ENCODE peak calls at places on chromosomes 11 and 22, in five cellular contexts. W is SK-N-SH, Q is K562, J is HCT116, T is H1. I is an unnamed sample.

GRCh38 chr22:32103648-32104326 is 55.3 kb downstream of the C22orf42 start:
- DNase-seq in J (peak), Q (no peak), W (peak), T (no peak), I (peak)

GRCh38 chr11:108218455-108218854 is 4.0 kb downstream of the NPAT start:
- DNase-seq in J (no peak), T (no peak), W (no peak), Q (peak), I (no peak)

GRCh38 chr22:28898233-28898629 is 14.9 kb downstream of the ZNRF3 start:
- DNase-seq in J (no peak), W (no peak), Q (no peak), T (no peak), I (no peak)

GRCh38 chr11:114064216-114064615 is 4.7 kb downstream of the ZBTB16 start:
- DNase-seq in J (no peak), Q (no peak), W (no peak), T (no peak), I (no peak)

GRCh38 chr11:122293298-122294023 is 177.4 kb upstream of the BLID start:
- DNase-seq in T (no peak), W (no peak), Q (no peak), J (no peak), I (no peak)

GRCh38 chr22:31537019-31537535 is 40.7 kb downstream of the SFI1 start:
- DNase-seq in T (no peak), J (no peak), Q (peak), W (no peak), I (no peak)

GRCh38 chr11:14609902-14610301 is 33.7 kb upstream of the PDE3B start:
- DNase-seq in T (no peak), Q (no peak), W (no peak), J (no peak), I (no peak)

GRCh38 chr22:29031236-29031982 is 30.2 kb downstream of the C22orf31 start:
- DNase-seq in T (peak), W (peak), J (peak), Q (peak), I (no peak)

GRCh38 chr11:73147771-73148681 is 5.9 kb upstream of the FCHSD2 start:
- DNase-seq in Q (no peak), T (no peak), W (peak), J (no peak), I (no peak)

GRCh38 chr22:22111267-22111751 is 128.7 kb upstream of the TOP3B start:
- DNase-seq in Q (peak), W (no peak), J (no peak), T (no peak), I (no peak)

GRCh38 chr11:126968915-126969314 is 31.7 kb downstream of the KIRREL3 start:
- DNase-seq in T (peak), J (no peak), Q (peak), W (no peak), I (no peak)

GRCh38 chr11:115226556-115226955 is 277.7 kb downstream of the CADM1 start:
- DNase-seq in J (no peak), Q (no peak), W (no peak), T (peak), I (peak)

GRCh38 chr11:78156081-78156844 is 16.8 kb upstream of the ALG8 start:
- DNase-seq in Q (no peak), J (no peak), T (no peak), W (no peak), I (peak)

GRCh38 chr22:33884829-33885228 is 35.4 kb downstream of the LARGE1 start:
- DNase-seq in T (no peak), W (no peak), J (no peak), Q (no peak), I (no peak)

GRCh38 chr22:25201557-25202273 is 2.1 kb downstream of the CRYBB3 start:
- DNase-seq in J (no peak), Q (no peak), T (no peak), W (no peak), I (no peak)

GRCh38 chr11:76385903-76386302 is 4.8 kb downstream of the GVQW3 start:
- DNase-seq in J (no peak), W (no peak), Q (no peak), T (no peak), I (no peak)

GRCh38 chr22:46764779-46765485 is 2.5 kb downstream of the TBC1D22A start:
- DNase-seq in W (no peak), Q (no peak), J (no peak), T (no peak), I (no peak)

GRCh38 chr11:120601566-120601965 is 90.0 kb downstream of the GRIK4 start:
- DNase-seq in T (no peak), J (no peak), Q (no peak), W (no peak), I (no peak)

GRCh38 chr11:61392991-61393595 is 706 bp downstream of the TMEM216 start:
- DNase-seq in T (no peak), Q (peak), W (peak), J (no peak), I (peak)

GRCh38 chr11:12215192-12215591 is 104.8 kb downstream of the MICAL2 start:
- DNase-seq in T (no peak), J (no peak), W (no peak), Q (no peak), I (no peak)

GRCh38 chr22:41544671-41545476 is 604 bp upstream of the POLR3H start:
- DNase-seq in W (no peak), T (no peak), Q (no peak), J (no peak), I (no peak)

GRCh38 chr11:32497951-32498350 is 62.6 kb upstream of the WT1 start:
- DNase-seq in Q (no peak), J (no peak), T (no peak), W (no peak), I (peak)

GRCh38 chr11:69892237-69892985 is 73.2 kb upstream of the FGF3 start:
- DNase-seq in T (peak), Q (peak), J (no peak), W (peak), I (no peak)

GRCh38 chr11:47991266-47991830 is 11.0 kb downstream of the PTPRJ start:
- DNase-seq in W (no peak), Q (no peak), T (no peak), J (no peak), I (no peak)

GRCh38 chr11:111672949-111673348 is 70.7 kb downstream of the SIK2 start:
- DNase-seq in Q (no peak), W (no peak), T (no peak), J (no peak), I (no peak)

GRCh38 chr22:46737105-46737975 is 712 bp downstream of the CERK start:
- DNase-seq in J (no peak), T (peak), W (no peak), Q (peak), I (no peak)

DNA sequence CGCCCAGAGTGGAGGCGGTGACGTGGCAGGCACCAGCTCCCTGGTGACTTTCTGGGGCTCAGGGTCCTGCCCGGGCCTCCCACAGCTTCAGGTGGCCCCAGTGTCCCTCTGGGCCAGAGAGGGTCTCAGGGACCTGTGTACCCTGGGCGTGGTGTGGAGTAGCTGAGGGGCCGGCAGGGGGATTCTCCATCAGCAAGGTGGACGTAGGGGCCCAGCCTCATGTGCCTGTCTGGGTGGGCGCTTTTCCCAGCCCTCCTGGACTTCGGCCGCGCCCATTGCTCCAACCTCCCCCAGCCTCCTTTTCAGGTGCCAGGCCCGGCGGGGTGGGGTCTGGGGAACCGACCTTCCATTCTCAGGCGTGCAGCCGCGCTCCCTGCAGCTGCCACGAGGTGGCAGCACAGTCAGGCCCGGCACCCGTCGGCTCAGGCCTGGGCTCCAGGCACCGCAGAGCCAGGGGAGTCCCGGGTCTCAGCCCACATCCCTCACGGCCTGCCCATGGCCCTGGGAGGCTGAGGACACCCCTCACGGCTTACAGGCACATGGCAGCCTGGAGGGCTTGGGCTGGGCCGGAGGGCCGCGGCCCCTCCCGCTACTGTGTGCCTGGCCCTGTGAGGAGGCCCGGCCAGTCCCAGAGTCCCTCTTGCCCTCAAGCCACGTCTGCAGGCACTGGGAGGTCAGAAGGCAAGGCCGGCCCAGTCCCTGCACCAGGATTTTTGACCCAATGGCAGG is 19.9 kb upstream of the MUC5B start:
- DNase-seq in W (peak), J (peak), T (peak), Q (peak), I (peak)
- TF ChIP-seq JUND in W (no peak), J (no peak), T (no peak), Q (no peak), I (no peak)

GRCh38 chr11:33542921-33543320 is 157.7 kb downstream of the C11orf91 start:
- DNase-seq in W (peak), T (peak), Q (peak), J (peak), I (peak)
- TF ChIP-seq JUND in W (no peak), T (no peak), Q (no peak), J (no peak), I (no peak)

DNA sequence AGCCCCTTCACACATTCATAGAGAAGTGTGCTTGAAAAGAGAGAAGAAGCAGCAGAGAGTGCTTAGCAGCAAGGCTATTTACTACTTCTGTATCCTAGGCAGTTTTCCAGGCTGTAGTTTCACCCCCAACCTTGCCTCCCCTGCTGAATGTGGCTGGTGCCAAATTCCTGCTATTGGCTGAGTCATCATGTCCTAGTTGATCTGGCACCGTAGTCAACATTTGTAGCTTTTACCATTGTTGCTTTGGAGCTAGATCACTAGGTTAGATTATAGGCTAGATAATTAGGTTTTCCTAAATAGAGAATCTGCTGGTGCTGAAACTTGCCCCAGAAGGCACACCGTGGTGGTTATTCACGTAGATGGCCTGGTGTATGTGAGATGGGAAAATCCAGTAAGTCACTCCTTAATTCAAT is 32.7 kb downstream of the ARHGAP42 start:
- DNase-seq in J (peak), Q (peak), T (no peak), W (no peak), I (peak)
- TF ChIP-seq JUND in J (peak), Q (no peak), T (peak), W (no peak), I (no peak)

DNA sequence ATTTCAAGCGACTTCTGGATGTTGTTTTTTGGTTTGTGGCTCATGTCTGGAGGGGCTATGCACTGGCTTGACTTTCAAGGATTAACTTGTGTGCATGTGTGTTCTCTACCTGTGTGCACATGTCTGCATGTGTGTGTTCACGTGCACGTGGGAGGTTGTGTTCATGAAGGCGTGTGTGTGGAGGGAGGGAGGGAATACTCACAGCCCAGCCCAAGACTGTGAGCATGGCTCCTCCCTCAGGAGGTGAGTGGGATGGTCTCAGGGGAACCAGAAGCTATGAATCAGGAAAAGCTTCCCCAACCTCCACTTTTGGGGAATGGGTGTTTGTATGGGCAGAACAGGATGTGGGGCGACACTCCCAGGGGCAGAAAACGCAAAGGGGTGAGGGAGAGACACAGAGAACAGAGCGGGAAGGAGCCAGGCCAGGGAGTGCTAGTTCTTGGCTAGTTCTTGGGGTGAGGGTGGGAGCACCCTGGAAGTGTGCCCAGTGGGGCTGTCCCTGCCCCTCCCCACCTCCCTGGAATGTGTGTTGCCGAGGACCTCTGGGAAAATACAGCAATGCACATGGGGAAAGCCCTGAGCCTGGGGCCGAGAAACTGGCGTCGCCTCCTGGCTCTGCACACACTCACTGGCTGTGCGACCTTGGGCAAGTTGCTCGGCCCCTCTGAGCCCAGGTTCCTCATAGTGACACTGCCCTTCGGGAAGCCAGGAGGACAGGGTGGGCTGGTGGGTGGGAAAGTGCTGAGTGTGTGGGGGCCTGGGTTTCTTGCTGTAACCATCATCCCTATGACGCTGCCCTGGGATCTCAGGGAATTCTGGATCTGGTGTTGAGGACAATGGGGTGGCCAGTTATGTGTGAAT is 16.9 kb upstream of the ALX4 start:
- DNase-seq in J (no peak), T (no peak), W (no peak), Q (peak), I (peak)
- TF ChIP-seq JUND in J (no peak), T (no peak), W (no peak), Q (no peak), I (no peak)

GRCh38 chr11:62607729-62608128 is 4.8 kb downstream of the EML3 start:
- DNase-seq in T (no peak), W (no peak), J (no peak), Q (no peak), I (no peak)
- TF ChIP-seq JUND in T (no peak), W (no peak), J (no peak), Q (no peak), I (no peak)

DNA sequence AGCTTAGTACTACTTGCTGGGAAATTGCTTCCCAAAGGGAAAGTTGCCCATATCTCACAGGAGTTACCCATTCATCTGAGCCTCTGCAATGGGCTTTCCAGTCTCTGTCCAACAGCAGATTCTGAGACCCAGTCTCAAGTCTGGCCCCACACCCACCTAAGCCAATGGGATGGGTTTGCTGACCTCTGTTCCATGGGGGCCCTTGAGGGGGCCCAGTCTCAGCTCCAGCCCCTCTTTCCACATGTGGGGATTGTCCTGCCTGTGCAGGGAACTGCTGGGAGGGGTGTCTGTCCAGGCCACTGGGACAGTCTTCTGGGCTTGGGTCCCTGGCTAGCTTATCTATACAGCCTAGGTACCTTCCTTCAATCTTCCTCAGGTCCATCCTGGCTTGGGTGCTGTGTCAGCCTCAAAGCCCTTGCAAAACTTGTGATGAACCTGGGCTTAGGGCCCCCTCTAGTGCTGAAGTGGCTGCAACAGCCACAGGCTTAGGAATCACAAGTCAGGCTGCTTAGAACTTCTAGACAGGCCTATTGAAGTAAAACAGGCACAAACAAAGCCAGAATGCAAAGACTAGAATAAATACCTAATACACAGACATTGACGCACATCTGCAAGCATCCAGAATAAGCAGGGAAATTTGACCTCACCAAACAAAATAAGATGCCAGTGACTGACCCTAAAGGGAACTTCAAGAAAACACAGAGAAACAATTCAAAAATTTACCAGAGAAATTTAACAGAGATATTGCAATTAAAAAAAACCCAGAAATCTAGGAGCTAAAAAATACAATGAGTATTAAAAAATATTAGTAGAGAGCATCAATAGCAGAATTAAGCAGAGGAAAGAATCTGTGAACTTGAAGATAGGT is 11.7 kb upstream of the PATL1 start:
- DNase-seq in W (peak), J (peak), Q (peak), T (peak), I (peak)
- TF ChIP-seq JUND in W (no peak), J (no peak), Q (no peak), T (no peak), I (no peak)

I was measured in T47D.